ENCODE peak calls at places on chromosomes 7 and 10, in six cellular contexts. C is adrenal gland, V is body of pancreas, W is heart left ventricle, J is uterus, F is suprapubic skin. A is an unnamed sample.

GRCh38 chr7:26489404-26489803 is 197.7 kb downstream of the SNX10 start:
- DNase-seq in C (no peak), V (no peak), W (no peak), J (no peak), F (no peak), A (no peak)

GRCh38 chr7:35551682-35552081 is 143.3 kb downstream of the HERPUD2 start:
- DNase-seq in C (no peak), V (no peak), W (no peak), J (no peak), F (no peak), A (no peak)

GRCh38 chr10:4771554-4772201 is 54.3 kb upstream of the AKR1E2 start:
- DNase-seq in C (no peak), V (no peak), W (no peak), J (no peak), F (no peak), A (no peak)

GRCh38 chr10:28087675-28088351 is 88.9 kb upstream of the ODAD2 start:
- DNase-seq in C (no peak), V (no peak), W (no peak), J (no peak), F (no peak), A (no peak)

GRCh38 chr10:33015798-33016547 is 57.9 kb upstream of the ITGB1 start:
- DNase-seq in C (no peak), V (no peak), W (no peak), J (no peak), F (no peak), A (no peak)

GRCh38 chr10:6815346-6815745 is 235.3 kb upstream of the PRKCQ start:
- DNase-seq in C (no peak), V (no peak), W (no peak), J (no peak), F (no peak), A (no peak)

GRCh38 chr7:92797693-92798092 is 38.7 kb downstream of the CDK6 start:
- DNase-seq in C (no peak), V (no peak), W (no peak), J (no peak), F (no peak), A (no peak)

GRCh38 chr10:13904053-13904452 is 317.3 kb downstream of the PRPF18 start:
- DNase-seq in C (peak; percentile 34), V (peak; percentile 52), W (no peak), J (no peak), F (no peak), A (no peak)

GRCh38 chr7:99789441-99790070 is 5.6 kb upstream of the CYP3A4 start:
- DNase-seq in C (no peak), V (no peak), W (no peak), J (no peak), F (no peak), A (no peak)

GRCh38 chr10:132588301-132589013 is 50.9 kb downstream of the INPP5A start:
- DNase-seq in C (peak; percentile 64), V (peak; percentile 73), W (no peak), J (no peak), F (no peak), A (no peak)
- H3K4me3 ChIP-seq in C (no peak overlapping the region), V (no peak overlapping the region), W (peak overlapping the region; percentile 24), J (no peak overlapping the region), F (peak overlapping the region; percentile 15), A (no peak overlapping the region)

DNA sequence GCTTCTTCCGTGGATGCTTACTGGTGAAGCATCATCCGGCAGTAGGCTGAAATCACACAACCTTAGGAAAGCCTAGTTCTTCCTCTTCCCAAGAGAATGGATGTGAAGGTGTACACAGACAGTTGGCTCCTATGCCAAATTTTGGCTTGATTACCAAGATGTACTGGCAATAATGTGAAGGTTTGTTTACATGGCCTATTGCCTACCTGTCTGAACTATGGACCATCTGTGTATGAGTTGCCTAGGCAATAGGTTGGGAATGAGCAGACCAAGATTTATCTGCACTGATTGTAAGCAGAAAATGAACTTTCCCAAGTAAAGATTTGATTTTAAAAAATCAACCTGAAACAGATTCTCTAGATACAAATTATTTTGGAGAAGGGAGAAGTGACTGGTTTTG is 325.9 kb upstream of the SORCS1 start:
- DNase-seq in C (no peak), V (no peak), W (no peak), J (no peak), F (no peak), A (no peak)
- TF ChIP-seq POLR2A in C (no peak), V (no peak), W (no peak), J (no peak), F (no peak), A (no peak)

GRCh38 chr7:74656911-74657691 is 417 bp upstream of the GTF2I start:
- DNase-seq in C (peak; percentile 99), V (peak; percentile 99), W (peak; percentile 100), J (peak; percentile 98), F (peak; percentile 99), A (peak; percentile 99)
- TF ChIP-seq CTCF in C (no peak), V (no peak), W (peak; percentile 35), J (peak; percentile 13), F (no peak), A (peak; percentile 27)

DNA sequence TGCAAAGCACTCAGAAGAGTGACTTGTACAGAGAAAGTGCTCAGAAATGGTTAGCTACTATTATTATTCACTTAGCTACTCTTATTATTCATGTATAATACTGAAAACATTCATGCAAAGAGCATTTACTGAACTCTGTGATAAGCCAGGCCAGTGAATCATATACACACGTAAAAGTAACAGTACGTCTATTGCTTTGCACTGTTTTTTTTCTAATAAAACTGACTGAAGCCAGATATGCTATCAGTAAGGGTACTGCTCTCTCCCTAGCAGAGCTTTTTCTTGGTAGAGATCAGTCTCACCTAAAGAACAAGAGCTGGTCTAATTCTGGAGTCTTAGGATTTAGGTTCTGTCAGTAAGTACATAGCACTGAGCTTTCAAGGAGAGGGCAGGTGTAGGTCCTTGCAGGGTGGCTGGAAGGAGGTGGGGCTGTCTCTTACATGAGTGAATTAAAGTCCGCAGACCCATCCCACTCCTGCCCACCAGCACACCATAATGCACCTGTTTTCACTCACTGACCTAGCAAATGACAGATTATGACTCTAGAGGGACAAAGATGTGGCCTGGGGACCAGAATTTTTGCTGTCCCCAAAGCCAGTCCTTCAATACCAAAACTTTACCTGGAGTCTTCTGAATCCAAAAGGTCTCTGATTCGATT is 145.9 kb downstream of the ARID5B start:
- DNase-seq in C (no peak), V (no peak), W (no peak), J (no peak), F (no peak), A (no peak)
- H3K4me3 ChIP-seq in C (no peak overlapping the region), V (no peak overlapping the region), W (no peak overlapping the region), J (no peak overlapping the region), F (no peak overlapping the region), A (no peak overlapping the region)

GRCh38 chr10:71887767-71888166 is 36.7 kb upstream of the PSAP start:
- DNase-seq in C (no peak), V (no peak), W (no peak), J (no peak), F (no peak), A (no peak)

GRCh38 chr10:71891437-71891836 is 40.4 kb upstream of the PSAP start:
- DNase-seq in C (no peak), V (no peak), W (no peak), J (no peak), F (no peak), A (no peak)

GRCh38 chr10:71889388-71889987 is 38.4 kb upstream of the PSAP start:
- DNase-seq in C (no peak), V (no peak), W (no peak), J (no peak), F (no peak), A (no peak)

GRCh38 chr10:71888248-71888622 is 37.2 kb upstream of the PSAP start:
- DNase-seq in C (no peak), V (no peak), W (no peak), J (no peak), F (no peak), A (no peak)

GRCh38 chr10:71888623-71889387 is 37.8 kb upstream of the PSAP start:
- DNase-seq in C (peak; percentile 85), V (peak; percentile 83), W (peak; percentile 91), J (peak; percentile 91), F (peak; percentile 90), A (peak; percentile 79)
- TF ChIP-seq POLR2A in C (peak; percentile 82), V (no peak), W (no peak), J (peak; percentile 52), F (no peak), A (no peak)

DNA sequence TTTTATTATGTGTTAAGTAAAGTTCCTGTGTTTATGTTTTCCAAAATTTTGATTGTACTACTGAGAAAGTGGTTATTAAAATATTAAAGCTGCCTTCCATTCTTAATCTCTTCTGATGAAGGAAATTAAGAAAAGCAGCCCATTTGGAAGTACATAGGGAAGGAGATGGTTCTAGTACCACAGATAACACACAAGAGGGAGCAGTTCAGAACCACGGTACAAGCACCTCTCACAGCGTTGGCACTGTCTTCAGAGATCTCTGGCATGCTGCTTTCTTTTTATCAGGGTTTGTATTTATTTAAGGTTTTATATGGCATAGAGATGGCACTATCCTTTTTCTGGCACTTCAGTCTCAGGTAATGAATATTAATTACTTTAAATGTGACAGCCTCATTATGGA is 111.6 kb downstream of the PHTF2 start:
- DNase-seq in C (no peak), V (no peak), W (no peak), J (no peak), F (no peak), A (no peak)
- TF ChIP-seq CTCF in C (no peak), V (no peak), W (no peak), J (no peak), F (no peak), A (peak; percentile 23)

GRCh38 chr7:84784450-84784849 is 402.4 kb downstream of the SEMA3D start:
- DNase-seq in C (no peak), V (no peak), W (no peak), J (no peak), F (no peak), A (no peak)

GRCh38 chr7:84783161-84783803 is 403.6 kb downstream of the SEMA3D start:
- DNase-seq in C (no peak), V (no peak), W (no peak), J (no peak), F (no peak), A (no peak)

GRCh38 chr7:84780158-84781124 is 406.4 kb downstream of the SEMA3D start:
- DNase-seq in C (no peak), V (no peak), W (peak; percentile 37), J (no peak), F (no peak), A (peak; percentile 1)

GRCh38 chr7:84786073-84786472 is 400.8 kb downstream of the SEMA3D start:
- DNase-seq in C (no peak), V (no peak), W (no peak), J (no peak), F (no peak), A (no peak)

DNA sequence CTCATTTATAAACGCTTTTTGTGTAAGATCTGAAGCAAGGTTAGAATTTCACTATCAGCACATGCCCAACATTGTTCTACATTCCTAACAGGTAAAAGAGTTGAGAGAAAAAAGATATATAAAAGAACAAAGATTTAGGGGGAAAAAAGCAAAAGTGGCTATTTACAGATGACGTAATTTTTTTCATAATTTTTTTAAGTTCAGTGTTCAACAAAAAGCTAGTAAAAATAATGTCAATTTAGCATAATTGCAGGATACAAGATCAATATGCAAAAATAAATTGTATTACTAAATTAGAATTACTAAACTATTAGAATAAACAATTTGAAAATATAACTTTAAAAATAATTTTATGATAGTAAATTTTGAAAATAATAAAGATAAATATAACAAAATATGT is 405.0 kb downstream of the SEMA3D start:
- DNase-seq in C (no peak), V (no peak), W (no peak), J (no peak), F (no peak), A (no peak)
- H3K4me3 ChIP-seq in C (no peak overlapping the region), V (no peak overlapping the region), W (no peak overlapping the region), J (no peak overlapping the region), F (no peak overlapping the region), A (no peak overlapping the region)